ENCODE peak calls at places on chromosomes 2 and 18, in eight cellular contexts. Q is heart left ventricle, K is brain microvascular endothelial cell, P is astrocyte of the cerebellum, D is astrocyte of the spinal cord, R is coronary artery, O is Panc1, M is cardiac fibroblast. B is an unnamed sample.
A peak's percentile ranks its signal among the peaks of the same experiment; 100 is the strongest.

GRCh38 chr18:66193938-66194337 is 410.0 kb downstream of the CDH19 start:
- DNase-seq in Q (no peak), K (no peak), P (no peak), D (no peak), R (no peak), O (no peak), M (no peak), B (no peak)

GRCh38 chr2:70529663-70530062 is 24.0 kb downstream of the TGFA start:
- DNase-seq in Q (no peak), K (no peak), P (no peak), D (no peak), R (no peak), O (no peak), M (no peak), B (no peak)

GRCh38 chr2:99675110-99675661 is 185.4 kb upstream of the REV1 start:
- DNase-seq in Q (no peak), K (no peak), P (no peak), D (no peak), R (no peak), O (no peak), M (no peak), B (no peak)

GRCh38 chr18:25350561-25351201 is 1.3 kb downstream of the ZNF521 start:
- DNase-seq in Q (peak; percentile 59), K (peak; percentile 9), P (peak; percentile 13), D (peak; percentile 56), R (no peak), O (no peak), M (peak; percentile 68), B (peak; percentile 12)

GRCh38 chr2:197576631-197577030 is 60.8 kb downstream of the MOB4 start:
- DNase-seq in Q (no peak), K (peak; percentile 57), P (peak; percentile 34), D (peak; percentile 58), R (no peak), O (no peak), M (peak; percentile 86), B (no peak)

GRCh38 chr2:42957109-42958035 is 165.0 kb upstream of the HAAO start:
- DNase-seq in Q (no peak), K (no peak), P (no peak), D (no peak), R (no peak), O (no peak), M (no peak), B (no peak)

GRCh38 chr18:54924948-54925347 is 34.3 kb downstream of the CCDC68 start:
- DNase-seq in Q (no peak), K (no peak), P (no peak), D (peak; percentile 30), R (no peak), O (no peak), M (no peak), B (no peak)

GRCh38 chr2:2805263-2805662 is 474.2 kb upstream of the MYT1L start:
- DNase-seq in Q (no peak), K (no peak), P (no peak), D (no peak), R (peak; percentile 50), O (no peak), M (no peak), B (no peak)

GRCh38 chr18:379665-380356 is 112.0 kb upstream of the THOC1 start:
- DNase-seq in Q (peak; percentile 42), K (no peak), P (no peak), D (no peak), R (no peak), O (no peak), M (peak; percentile 50), B (no peak)

GRCh38 chr2:36568533-36569246 is 29.3 kb downstream of the FEZ2 start:
- DNase-seq in Q (no peak), K (no peak), P (no peak), D (peak; percentile 56), R (no peak), O (peak; percentile 93), M (peak; percentile 56), B (no peak)

GRCh38 chr2:176174850-176175728 is 13.4 kb upstream of the HOXD1 start:
- DNase-seq in Q (no peak), K (no peak), P (no peak), D (no peak), R (no peak), O (no peak), M (no peak), B (peak; percentile 7)

GRCh38 chr2:192254444-192254843 is 59.7 kb upstream of the TMEFF2 start:
- DNase-seq in Q (no peak), K (no peak), P (no peak), D (no peak), R (no peak), O (no peak), M (no peak), B (no peak)

GRCh38 chr2:190506666-190507065 is 27.9 kb downstream of the NEMP2 start:
- DNase-seq in Q (no peak), K (no peak), P (no peak), D (no peak), R (no peak), O (no peak), M (no peak), B (no peak)

GRCh38 chr2:27085670-27086089 is 892 bp upstream of the KHK start:
- DNase-seq in Q (peak; percentile 81), K (peak; percentile 50), P (no peak), D (peak; percentile 70), R (peak; percentile 91), O (peak; percentile 42), M (peak; percentile 70), B (no peak)

GRCh38 chr2:62938126-62938525 is 112.5 kb upstream of the OTX1 start:
- DNase-seq in Q (no peak), K (no peak), P (peak; percentile 6), D (peak; percentile 15), R (no peak), O (no peak), M (no peak), B (no peak)

GRCh38 chr2:20356042-20356441 is 5.4 kb upstream of the PUM2 start:
- DNase-seq in Q (no peak), K (peak; percentile 77), P (peak; percentile 100), D (peak; percentile 94), R (no peak), O (no peak), M (peak; percentile 69), B (no peak)

GRCh38 chr2:47214990-47215389 is 59.9 kb upstream of the STPG4 start:
- DNase-seq in Q (no peak), K (no peak), P (no peak), D (no peak), R (no peak), O (no peak), M (no peak), B (no peak)

GRCh38 chr18:9877655-9878014 is 8.1 kb upstream of the TXNDC2 start:
- DNase-seq in Q (no peak), K (no peak), P (no peak), D (no peak), R (no peak), O (no peak), M (no peak), B (no peak)
- H3K4me3 ChIP-seq in Q (peak overlapping the region; percentile 37), K (peak overlapping the region; percentile 48), P (no peak overlapping the region), D (no peak overlapping the region), R (peak overlapping the region; percentile 60), O (no peak overlapping the region), M (peak overlapping the region; percentile 44), B (no peak overlapping the region)

GRCh38 chr2:16630463-16630862 is 35.2 kb downstream of the CYRIA start:
- DNase-seq in Q (no peak), K (no peak), P (no peak), D (no peak), R (no peak), O (no peak), M (no peak), B (no peak)
- TF ChIP-seq CTCF in Q (no peak), K (no peak), P (no peak), D (no peak), R (no peak), O (no peak), M (no peak), B (peak; percentile 52)

GRCh38 chr2:174120346-174120745 is 128.0 kb downstream of the OLA1 start:
- DNase-seq in Q (no peak), K (peak; percentile 25), P (no peak), D (peak; percentile 25), R (no peak), O (peak; percentile 7), M (no peak), B (no peak)
- H3K4me3 ChIP-seq in Q (no peak overlapping the region), K (no peak overlapping the region), P (no peak overlapping the region), D (no peak overlapping the region), R (no peak overlapping the region), O (no peak overlapping the region), M (no peak overlapping the region), B (no peak overlapping the region)

GRCh38 chr2:164126960-164127359 is 391.2 kb upstream of the FIGN start:
- DNase-seq in Q (no peak), K (no peak), P (peak; percentile 6), D (peak; percentile 46), R (no peak), O (no peak), M (peak; percentile 15), B (no peak)
- TF ChIP-seq CTCF in Q (no peak), K (peak; percentile 46), P (peak; percentile 50), D (peak; percentile 40), R (no peak), O (peak; percentile 38), M (peak; percentile 9), B (no peak)